ENCODE peak calls at places on chromosomes 7 and 10, in four cellular contexts. O is HEK293T, R is BJ, W is colonic mucosa. J is an unnamed sample.
A peak's percentile ranks its signal among the peaks of the same experiment; 100 is the strongest.

GRCh38 chr10:101961591-101962498 is 94.1 kb downstream of the ARMH3 start:
- DNase-seq in R (no peak), O (no peak), W (no peak), J (no peak)

GRCh38 chr10:80100861-80101695 is 22.6 kb downstream of the TMEM254 start:
- DNase-seq in O (no peak), R (no peak), W (no peak), J (no peak)

GRCh38 chr10:104322416-104322782 is 15.9 kb downstream of the ITPRIP start:
- DNase-seq in W (no peak), R (no peak), O (no peak), J (no peak)

GRCh38 chr10:126729314-126729871 is 58.9 kb upstream of the C10orf90 start:
- DNase-seq in O (no peak), R (no peak), W (no peak), J (no peak)

GRCh38 chr7:150367187-150367510 is 1.5 kb upstream of the REPIN1 start:
- DNase-seq in R (no peak), W (no peak), O (no peak), J (no peak)

GRCh38 chr10:120456626-120457430 is at the start of gene PLPP4:
- DNase-seq in R (no peak), W (no peak), O (peak; percentile 81), J (no peak)

GRCh38 chr10:33189373-33189772 is 145.1 kb downstream of the NRP1 start:
- DNase-seq in W (no peak), O (no peak), R (no peak), J (no peak)

GRCh38 chr7:105352018-105352612 is 36.6 kb downstream of the SRPK2 start:
- DNase-seq in W (peak; percentile 65), R (peak; percentile 69), O (no peak), J (peak; percentile 93)

GRCh38 chr10:734481-734880 is 45.0 kb upstream of the DIP2C start:
- DNase-seq in R (peak; percentile 9), W (no peak), O (no peak), J (no peak)

GRCh38 chr7:143487566-143487965 is 9.9 kb downstream of the TAS2R41 start:
- DNase-seq in R (no peak), W (peak; percentile 59), O (no peak), J (no peak)

GRCh38 chr10:78919111-78919966 is 149.4 kb upstream of the ZMIZ1 start:
- DNase-seq in O (no peak), W (no peak), R (no peak), J (no peak)

GRCh38 chr10:127193125-127193524 is 3.3 kb downstream of the INSYN2A start:
- DNase-seq in W (no peak), R (no peak), O (no peak), J (no peak)

GRCh38 chr10:86163522-86164215 is 202.9 kb downstream of the GRID1 start:
- DNase-seq in O (no peak), W (peak; percentile 49), R (no peak), J (no peak)

GRCh38 chr10:23412223-23412622 is 26.7 kb upstream of the OTUD1 start:
- DNase-seq in O (no peak), R (no peak), W (no peak), J (peak; percentile 5)

GRCh38 chr10:71646592-71647292 is 72.8 kb downstream of the C10orf105 start:
- DNase-seq in O (no peak), W (no peak), R (no peak), J (no peak)

GRCh38 chr10:126798649-126799048 is 106.6 kb upstream of the DOCK1 start:
- DNase-seq in R (no peak), O (no peak), W (no peak), J (no peak)

GRCh38 chr7:77427996-77428603 is 12.0 kb upstream of the GSAP start:
- DNase-seq in R (peak; percentile 46), O (no peak), W (no peak), J (no peak)

GRCh38 chr10:93072225-93072712 is 1.4 kb upstream of the CYP26A1 start:
- DNase-seq in W (no peak), O (no peak), R (no peak), J (no peak)

GRCh38 chr7:68542831-68543230 is 1055.4 kb upstream of the AUTS2 start:
- DNase-seq in W (no peak), R (no peak), O (no peak), J (no peak)

GRCh38 chr7:92808006-92808405 is 28.4 kb downstream of the CDK6 start:
- DNase-seq in R (no peak), O (no peak), W (no peak), J (no peak)

GRCh38 chr10:117797286-117797685 is 249.5 kb downstream of the RAB11FIP2 start:
- DNase-seq in R (no peak), W (no peak), O (no peak), J (no peak)

GRCh38 chr7:147245274-147245673 is 1128.7 kb downstream of the CNTNAP2 start:
- DNase-seq in R (no peak), O (peak; percentile 74), W (peak; percentile 26), J (peak; percentile 3)

J was measured in GM04504.